ENCODE peak calls at places on chromosomes 1 and 21, in ten cellular contexts. T, F, G, A, K, X, P, C, L and B are unnamed samples.

GRCh38 chr1:168676029-168676812 is 52.8 kb downstream of the DPT start:
- DNase-seq in A (no peak), C (no peak), F (no peak), P (no peak), T (no peak), X (no peak), K (no peak), G (no peak), L (no peak), B (no peak)

GRCh38 chr1:162627662-162628296 is 4.5 kb upstream of the DDR2 start:
- DNase-seq in K (no peak), X (no peak), C (no peak), P (no peak), L (no peak), A (peak; percentile 16), G (peak; percentile 76), T (no peak), F (peak; percentile 53), B (no peak)

GRCh38 chr1:207336559-207337467 is 15.3 kb downstream of the CD55 start:
- DNase-seq in A (peak; percentile 75), C (no peak), P (no peak), K (no peak), L (no peak), G (no peak), X (no peak), F (peak; percentile 90), T (no peak), B (no peak)

GRCh38 chr1:6490181-6491075 is 1.0 kb downstream of the PLEKHG5 start:
- DNase-seq in X (no peak), P (peak; percentile 68), T (peak; percentile 62), F (peak; percentile 68), L (peak; percentile 67), K (peak; percentile 96), G (peak; percentile 75), C (peak; percentile 86), A (peak; percentile 72), B (no peak)

GRCh38 chr1:6603424-6603850 is 768 bp upstream of the KLHL21 start:
- DNase-seq in F (peak; percentile 79), G (peak; percentile 74), A (peak; percentile 70), X (no peak), C (peak; percentile 90), P (no peak), K (peak; percentile 82), L (peak; percentile 78), T (peak; percentile 72), B (peak; percentile 88)

GRCh38 chr21:43193651-43194302 is 25.0 kb downstream of the CRYAA start:
- DNase-seq in K (peak; percentile 28), L (peak; percentile 36), P (peak; percentile 40), T (peak; percentile 64), G (no peak), A (no peak), C (peak; percentile 65), F (peak; percentile 89), X (no peak), B (peak; percentile 75)

GRCh38 chr1:3821004-3821933 is 25.0 kb upstream of the LRRC47 start:
- DNase-seq in K (peak; percentile 72), P (no peak), G (peak; percentile 55), A (no peak), C (no peak), T (no peak), F (no peak), X (no peak), L (no peak), B (no peak)

GRCh38 chr1:185860876-185861275 is 126.7 kb downstream of the HMCN1 start:
- DNase-seq in L (no peak), T (no peak), C (no peak), F (peak; percentile 18), K (no peak), X (no peak), A (no peak), G (no peak), P (no peak), B (no peak)

GRCh38 chr1:14822493-14822892 is 224.0 kb downstream of the KAZN start:
- DNase-seq in L (no peak), A (no peak), T (no peak), F (no peak), K (no peak), C (no peak), G (no peak), X (no peak), P (peak; percentile 94), B (no peak)

GRCh38 chr1:61093525-61094137 is 11.3 kb downstream of the NFIA start:
- DNase-seq in C (no peak), G (peak; percentile 55), P (no peak), K (no peak), X (no peak), T (no peak), L (no peak), F (no peak), A (no peak), B (no peak)

GRCh38 chr1:213296558-213296957 is 245.5 kb downstream of the RPS6KC1 start:
- DNase-seq in T (no peak), P (no peak), X (no peak), L (no peak), K (no peak), F (peak; percentile 4), C (no peak), G (no peak), A (no peak), B (no peak)

GRCh38 chr1:177779325-177779965 is 190.4 kb downstream of the SEC16B start:
- DNase-seq in C (no peak), X (no peak), L (no peak), K (peak; percentile 63), A (no peak), F (no peak), P (no peak), T (no peak), G (peak; percentile 49), B (no peak)

GRCh38 chr1:235313931-235314678 is 13.9 kb downstream of the ARID4B start:
- DNase-seq in A (no peak), F (peak; percentile 42), X (no peak), K (no peak), G (no peak), T (no peak), L (no peak), C (no peak), P (no peak), B (no peak)

GRCh38 chr1:183027791-183028190 is 4.6 kb downstream of the LAMC1 start:
- DNase-seq in T (no peak), A (no peak), K (no peak), X (no peak), L (no peak), P (no peak), C (no peak), F (no peak), G (no peak), B (no peak)
- H3K4me1 ChIP-seq in T (peaks cover 11% of the 10 kb centered on the region), A (no peaks in the 10 kb centered on the region), K (peaks cover 26% of the 10 kb centered on the region), X (no peaks in the 10 kb centered on the region), L (peaks cover 9% of the 10 kb centered on the region), P (peaks cover 71% of the 10 kb centered on the region), C (peaks cover 35% of the 10 kb centered on the region), F (peaks cover 15% of the 10 kb centered on the region), G (peaks cover 73% of the 10 kb centered on the region), B (peaks cover 63% of the 10 kb centered on the region)

GRCh38 chr1:24969616-24970398 is 39.7 kb upstream of the RUNX3 start:
- DNase-seq in C (peak; percentile 56), F (no peak), G (no peak), T (no peak), A (no peak), L (peak; percentile 64), K (no peak), X (no peak), P (no peak), B (no peak)
- H3K27ac ChIP-seq in C (no peak overlapping the region), F (no peak overlapping the region), G (no peak overlapping the region), T (no peak overlapping the region), A (no peak overlapping the region), L (peak overlapping the region; percentile 23), K (no peak overlapping the region), X (no peak overlapping the region), P (no peak overlapping the region), B (no peak overlapping the region)

GRCh38 chr1:36172017-36172747 is 16.2 kb downstream of the MAP7D1 start:
- DNase-seq in A (no peak), T (no peak), C (no peak), X (no peak), L (no peak), F (no peak), P (no peak), G (no peak), K (no peak), B (no peak)
- H3K4me1 ChIP-seq in A (no peaks in the 10 kb centered on the region), T (peaks cover 41% of the 10 kb centered on the region), C (peaks cover 44% of the 10 kb centered on the region), X (peaks cover 12% of the 10 kb centered on the region), L (peaks cover 5% of the 10 kb centered on the region), F (peaks cover 7% of the 10 kb centered on the region), P (peaks cover 9% of the 10 kb centered on the region), G (no peaks in the 10 kb centered on the region), K (no peaks in the 10 kb centered on the region), B (peaks cover 27% of the 10 kb centered on the region)

GRCh38 chr1:204293605-204294365 is 65.9 kb downstream of the PLEKHA6 start:
- DNase-seq in X (no peak), C (no peak), P (no peak), A (no peak), L (no peak), K (no peak), T (peak; percentile 69), G (no peak), F (peak; percentile 43), B (no peak)

GRCh38 chr1:204295666-204296065 is 64.1 kb downstream of the PLEKHA6 start:
- DNase-seq in X (no peak), F (no peak), C (no peak), T (peak; percentile 51), L (no peak), A (peak; percentile 62), P (peak; percentile 69), K (no peak), G (no peak), B (no peak)

GRCh38 chr1:204292733-204293132 is 67.0 kb downstream of the PLEKHA6 start:
- DNase-seq in G (no peak), K (no peak), A (no peak), T (peak; percentile 57), C (no peak), F (no peak), X (no peak), P (no peak), L (no peak), B (no peak)

GRCh38 chr1:204296431-204296988 is 63.2 kb downstream of the PLEKHA6 start:
- DNase-seq in F (peak; percentile 92), L (no peak), X (no peak), K (no peak), P (peak; percentile 66), A (no peak), T (peak; percentile 69), C (no peak), G (no peak), B (no peak)

DNA sequence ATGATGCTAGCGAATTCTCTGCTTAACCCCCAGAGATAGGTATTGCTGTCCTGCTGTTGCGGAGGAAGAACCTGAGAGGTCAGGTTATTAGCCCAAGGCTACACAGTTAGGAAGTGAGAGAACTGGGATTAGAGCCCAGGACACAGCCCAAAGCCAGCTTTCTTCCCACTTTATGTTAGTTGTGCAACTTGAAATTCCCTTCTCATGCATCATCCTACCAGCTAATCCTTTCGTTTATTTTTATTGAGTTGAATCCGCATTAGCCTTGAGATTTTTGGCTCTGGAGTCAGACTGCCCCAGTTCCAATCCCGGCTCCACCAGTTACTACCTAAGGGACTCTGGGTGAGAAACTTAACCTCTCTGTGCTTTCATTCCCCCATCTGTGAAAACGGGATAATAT is 65.4 kb downstream of the PLEKHA6 start:
- DNase-seq in X (no peak), P (peak; percentile 72), T (peak; percentile 59), G (no peak), K (no peak), A (no peak), L (no peak), F (peak; percentile 97), C (no peak), B (no peak)
- H3K27ac ChIP-seq in X (no peak overlapping the region), P (peak overlapping the region; percentile 61), T (peak overlapping the region; percentile 67), G (no peak overlapping the region), K (no peak overlapping the region), A (peak overlapping the region; percentile 82), L (no peak overlapping the region), F (peak overlapping the region; percentile 66), C (peak overlapping the region; percentile 35), B (peak overlapping the region; percentile 68)